ENCODE peak calls at places on chromosomes 3 and 15, in seven cellular contexts. S is NCI-H1092 treated with DMSO at 0.1 percent for 48 hours; H is activated CD8-positive, alpha-beta memory T cell treated with anti-CD3 and anti-CD28 coated beads for 1 hour; O is activated T-cell treated with anti-CD3 and anti-CD28 coated beads for 1 hour; M is RPMI8226; Y is ovary; J is Right ventricle myocardium superior. I is an unnamed sample.

GRCh38 chr3:15796771-15797599 is 794 bp downstream of the ANKRD28 start:
- DNase-seq in M (peak), S (no peak), O (no peak), H (no peak), Y (no peak), J (no peak), I (peak)

GRCh38 chr3:69739204-69740102 is at the start of gene MITF:
- DNase-seq in O (no peak), M (peak), S (no peak), H (no peak), J (peak), Y (peak), I (peak)

GRCh38 chr15:82571722-82572222 is 31.5 kb upstream of the RPS17 start:
- DNase-seq in Y (peak), S (peak), M (no peak), J (peak), H (no peak), O (no peak), I (no peak)

GRCh38 chr15:55587321-55588069 is 650 bp downstream of the PYGO1 start:
- DNase-seq in M (no peak), S (peak), Y (no peak), J (no peak), O (no peak), H (no peak), I (peak)

GRCh38 chr3:172198428-172198827 is 159.1 kb downstream of the FNDC3B start:
- DNase-seq in H (no peak), Y (no peak), O (no peak), S (no peak), M (no peak), J (no peak), I (no peak)

GRCh38 chr15:78957416-78958093 is 12.7 kb upstream of the CTSH start:
- DNase-seq in M (no peak), S (no peak), Y (no peak), O (no peak), J (no peak), H (no peak), I (no peak)

GRCh38 chr3:71064976-71065763 is 518.4 kb downstream of the FOXP1 start:
- DNase-seq in J (peak), S (peak), M (peak), Y (peak), H (peak), O (peak), I (peak)

GRCh38 chr15:60397772-60398445 is at the start of gene ANXA2:
- DNase-seq in O (peak), J (peak), M (peak), S (peak), H (peak), Y (peak), I (peak)

GRCh38 chr3:42652611-42653302 is 740 bp upstream of the ZBTB47 start:
- DNase-seq in S (no peak), M (peak), O (no peak), Y (peak), J (peak), H (no peak), I (no peak)

GRCh38 chr3:98843301-98843959 is 58.1 kb downstream of the DCBLD2 start:
- DNase-seq in M (no peak), S (no peak), O (no peak), H (no peak), J (no peak), Y (no peak), I (no peak)

GRCh38 chr15:33608714-33609113 is 297.9 kb downstream of the RYR3 start:
- DNase-seq in M (no peak), S (no peak), O (no peak), H (no peak), Y (no peak), J (no peak), I (no peak)

GRCh38 chr3:197381371-197381770 is 83.0 kb upstream of the DLG1 start:
- DNase-seq in M (no peak), J (no peak), Y (no peak), O (no peak), S (no peak), H (no peak), I (no peak)

GRCh38 chr3:195612075-195612800 is 28.5 kb upstream of the APOD start:
- DNase-seq in S (no peak), M (no peak), Y (no peak), H (no peak), O (no peak), J (no peak), I (no peak)

GRCh38 chr3:76943058-76943457 is 96.8 kb upstream of the ROBO2 start:
- DNase-seq in Y (no peak), J (no peak), O (no peak), M (no peak), H (no peak), S (no peak), I (no peak)

GRCh38 chr3:85539232-85539631 is 580.4 kb downstream of the CADM2 start:
- DNase-seq in S (no peak), O (no peak), Y (no peak), J (no peak), H (no peak), M (peak), I (no peak)

GRCh38 chr3:188296761-188297689 is 143.1 kb downstream of the LPP start:
- DNase-seq in S (no peak), O (no peak), Y (no peak), J (no peak), M (no peak), H (no peak), I (no peak)

GRCh38 chr15:53836618-53837017 is 77.2 kb upstream of the WDR72 start:
- DNase-seq in S (no peak), O (no peak), H (no peak), M (peak), J (no peak), Y (no peak), I (no peak)

GRCh38 chr3:55518451-55518850 is 31.3 kb upstream of the WNT5A start:
- DNase-seq in M (no peak), Y (no peak), H (no peak), O (no peak), S (no peak), J (no peak), I (no peak)

GRCh38 chr15:44593042-44593736 is 56.2 kb downstream of the EIF3J start:
- DNase-seq in Y (no peak), O (no peak), H (no peak), S (no peak), J (no peak), M (no peak), I (peak)

GRCh38 chr3:132038198-132038825 is 3.5 kb upstream of the CPNE4 start:
- DNase-seq in H (no peak), O (no peak), S (peak), J (no peak), Y (no peak), M (peak), I (peak)

I was measured in MM.1S.